ENCODE peak calls at places on chromosomes 2 and 18, in four cellular contexts. W is CD8-positive, alpha-beta T cell; C is stromal cell of bone marrow; O is activated CD8-positive, alpha-beta memory T cell treated with anti-CD3 and anti-CD28 coated beads for 48 hours. E is an unnamed sample.

GRCh38 chr2:162074937-162075688 is 1.1 kb upstream of the DPP4 start:
- DNase-seq in W (no peak), C (no peak), O (no peak), E (no peak)

GRCh38 chr18:9741821-9742541 is 33.9 kb downstream of the RAB31 start:
- DNase-seq in W (no peak), C (peak; percentile 43), O (no peak), E (no peak)

GRCh38 chr2:23477392-23477791 is 92.4 kb downstream of the KLHL29 start:
- DNase-seq in W (no peak), C (no peak), O (no peak), E (no peak)

GRCh38 chr2:241873803-241874110 is 4.2 kb downstream of the RTP5 start:
- DNase-seq in W (no peak), C (no peak), O (no peak), E (no peak)

GRCh38 chr2:2564300-2565085 is 233.4 kb upstream of the MYT1L start:
- DNase-seq in W (no peak), C (no peak), O (no peak), E (no peak)

GRCh38 chr2:149931486-149931885 is 343.9 kb upstream of the MMADHC start:
- DNase-seq in W (no peak), C (no peak), O (no peak), E (no peak)

GRCh38 chr18:58095251-58095650 is 51.2 kb downstream of the NEDD4L start:
- DNase-seq in W (no peak), C (no peak), O (no peak), E (no peak)

GRCh38 chr2:133293544-133294270 is 274.6 kb downstream of the NCKAP5 start:
- DNase-seq in W (no peak), C (peak; percentile 68), O (no peak), E (peak; percentile 64)

GRCh38 chr2:163558286-163559009 is 177.4 kb downstream of the FIGN start:
- DNase-seq in W (no peak), C (no peak), O (no peak), E (no peak)

GRCh38 chr2:161141033-161141432 is 19.2 kb upstream of the TANK start:
- DNase-seq in W (no peak), C (no peak), O (no peak), E (no peak)

GRCh38 chr2:239366740-239367139 is 34.1 kb downstream of the HDAC4 start:
- DNase-seq in W (no peak), C (no peak), O (no peak), E (no peak)

GRCh38 chr2:171952748-171953147 is 30.5 kb downstream of the HAT1 start:
- DNase-seq in W (no peak), C (no peak), O (no peak), E (no peak)

GRCh38 chr2:64945973-64946736 is 43.0 kb upstream of the SLC1A4 start:
- DNase-seq in W (peak; percentile 36), C (no peak), O (peak; percentile 50), E (no peak)

GRCh38 chr2:65997941-65998340 is 437.0 kb upstream of the MEIS1 start:
- DNase-seq in W (no peak), C (no peak), O (no peak), E (no peak)

GRCh38 chr2:174681983-174682577 is 82.2 kb downstream of the CHRNA1 start:
- DNase-seq in W (peak; percentile 46), C (no peak), O (no peak), E (no peak)

GRCh38 chr2:10325278-10326145 is 22.8 kb downstream of the HPCAL1 start:
- DNase-seq in W (no peak), C (no peak), O (no peak), E (no peak)

GRCh38 chr2:219461669-219462068 is 27.0 kb downstream of the SPEG start:
- DNase-seq in W (no peak), C (no peak), O (no peak), E (no peak)

GRCh38 chr18:48135436-48135966 is 205.0 kb upstream of the SMAD2 start:
- DNase-seq in W (no peak), C (no peak), O (no peak), E (no peak)

GRCh38 chr18:58298251-58299134 is 254.5 kb downstream of the NEDD4L start:
- DNase-seq in W (no peak), C (no peak), O (no peak), E (no peak)

GRCh38 chr2:42386684-42387083 is 25.7 kb upstream of the COX7A2L start:
- DNase-seq in W (no peak), C (no peak), O (no peak), E (no peak)

GRCh38 chr2:107775791-107776190 is 50.9 kb upstream of the RGPD4 start:
- DNase-seq in W (no peak), C (no peak), O (no peak), E (no peak)

GRCh38 chr2:200471324-200471848 is 38.5 kb downstream of the KCTD18 start:
- DNase-seq in W (peak; percentile 28), C (no peak), O (no peak), E (no peak)

GRCh38 chr18:57210711-57211411 is 64.0 kb downstream of the BOD1L2 start:
- DNase-seq in W (no peak), C (no peak), O (no peak), E (no peak)

GRCh38 chr2:34365512-34365911 is 766.4 kb upstream of the FAM98A start:
- DNase-seq in W (no peak), C (no peak), O (no peak), E (no peak)

GRCh38 chr2:30115141-30115980 is 31.4 kb upstream of the YPEL5 start:
- DNase-seq in W (peak; percentile 67), C (peak; percentile 70), O (peak; percentile 50), E (no peak)

GRCh38 chr18:10051877-10052631 is 138.2 kb downstream of the VAPA start:
- DNase-seq in W (no peak), C (no peak), O (no peak), E (no peak)

GRCh38 chr2:191679818-191680600 is 2.1 kb downstream of the NABP1 start:
- DNase-seq in W (no peak), C (peak; percentile 38), O (no peak), E (no peak)

GRCh38 chr2:10889741-10890215 is 22.0 kb upstream of the KCNF1 start:
- DNase-seq in W (no peak), C (no peak), O (no peak), E (no peak)

GRCh38 chr2:60476206-60476946 is 77.1 kb downstream of the BCL11A start:
- DNase-seq in W (no peak), C (no peak), O (no peak), E (no peak)